ENCODE peak calls at places on chromosomes 5 and 9, in eight cellular contexts. Q is NCI-H774; I is T-helper 17 cell; L is A549; P is left colon; H is KG1; S is left ventricle myocardium inferior; M is CD8-positive, alpha-beta memory T cell. X is an unnamed sample.

GRCh38 chr9:34636791-34637355 is 714 bp downstream of the SIGMAR1 start:
- DNase-seq in Q (no peak), I (no peak), L (peak), P (peak), H (no peak), S (no peak), M (no peak), X (no peak)

GRCh38 chr5:106399381-106399780 is 1271.4 kb downstream of the EFNA5 start:
- DNase-seq in Q (no peak), I (no peak), L (no peak), P (no peak), H (no peak), S (no peak), M (no peak), X (no peak)

GRCh38 chr9:35844628-35845301 is 15.7 kb downstream of the TMEM8B start:
- DNase-seq in Q (no peak), I (no peak), L (no peak), P (peak), H (peak), S (no peak), M (peak), X (no peak)

GRCh38 chr5:14075937-14076336 is 67.2 kb upstream of the TRIO start:
- DNase-seq in Q (no peak), I (no peak), L (no peak), P (no peak), H (no peak), S (no peak), M (no peak), X (no peak)

GRCh38 chr9:6096821-6097220 is 81.4 kb upstream of the RANBP6 start:
- DNase-seq in Q (no peak), I (no peak), L (no peak), P (no peak), H (no peak), S (no peak), M (no peak), X (no peak)

GRCh38 chr9:95494416-95495371 is 22.1 kb downstream of the PTCH1 start:
- DNase-seq in Q (peak), I (peak), L (no peak), P (peak), H (no peak), S (no peak), M (peak), X (peak)

GRCh38 chr5:65856520-65856919 is 69.9 kb upstream of the ERBIN start:
- DNase-seq in Q (no peak), I (no peak), L (no peak), P (no peak), H (no peak), S (no peak), M (no peak), X (no peak)

GRCh38 chr5:173997331-173997730 is 8.4 kb downstream of the C5orf47 start:
- DNase-seq in Q (no peak), I (no peak), L (no peak), P (no peak), H (no peak), S (no peak), M (no peak), X (no peak)

GRCh38 chr9:114372971-114373591 is 14.7 kb downstream of the AKNA start:
- DNase-seq in Q (no peak), I (peak), L (no peak), P (peak), H (peak), S (peak), M (peak), X (peak)

GRCh38 chr5:69230181-69230580 is 4.5 kb upstream of the CDK7 start:
- DNase-seq in Q (no peak), I (no peak), L (no peak), P (no peak), H (no peak), S (no peak), M (no peak), X (no peak)

GRCh38 chr5:143177263-143177994 is 226.1 kb downstream of the NR3C1 start:
- DNase-seq in Q (peak), I (no peak), L (peak), P (no peak), H (no peak), S (no peak), M (no peak), X (no peak)

GRCh38 chr5:103117471-103117991 is 2.4 kb downstream of the GIN1 start:
- DNase-seq in Q (no peak), I (no peak), L (no peak), P (no peak), H (no peak), S (no peak), M (no peak), X (no peak)

GRCh38 chr5:1655496-1656270 is 131.9 kb upstream of the LPCAT1 start:
- DNase-seq in Q (no peak), I (no peak), L (no peak), P (no peak), H (no peak), S (peak), M (no peak), X (no peak)

GRCh38 chr9:126155756-126156664 is 170.6 kb upstream of the MVB12B start:
- DNase-seq in Q (no peak), I (no peak), L (no peak), P (no peak), H (no peak), S (no peak), M (no peak), X (peak)

GRCh38 chr9:86282979-86283535 is 719 bp upstream of the ISCA1 start:
- DNase-seq in Q (no peak), I (no peak), L (peak), P (no peak), H (no peak), S (no peak), M (no peak), X (no peak)

GRCh38 chr5:141524604-141525597 is 36.0 kb downstream of the PCDHGC5 start:
- DNase-seq in Q (peak), I (peak), L (peak), P (peak), H (no peak), S (peak), M (peak), X (peak)

GRCh38 chr5:102865510-102866314 is 110.6 kb downstream of the PAM start:
- DNase-seq in Q (peak), I (no peak), L (peak), P (peak), H (no peak), S (peak), M (peak), X (peak)

GRCh38 chr9:36399980-36400331 is at the start of gene RNF38:
- DNase-seq in Q (no peak), I (peak), L (no peak), P (no peak), H (no peak), S (no peak), M (peak), X (no peak)

GRCh38 chr9:76355886-76356285 is 38.3 kb downstream of the RFK start:
- DNase-seq in Q (no peak), I (no peak), L (no peak), P (no peak), H (no peak), S (no peak), M (no peak), X (no peak)

GRCh38 chr9:112631313-112631712 is 86.6 kb downstream of the INIP start:
- DNase-seq in Q (no peak), I (no peak), L (no peak), P (no peak), H (no peak), S (no peak), M (no peak), X (no peak)

GRCh38 chr5:132138260-132138659 is 64.7 kb downstream of the CSF2 start:
- DNase-seq in Q (no peak), I (no peak), L (no peak), P (no peak), H (no peak), S (no peak), M (no peak), X (no peak)

GRCh38 chr5:78816143-78816765 is 167.7 kb upstream of the LHFPL2 start:
- DNase-seq in Q (no peak), I (no peak), L (no peak), P (no peak), H (no peak), S (no peak), M (no peak), X (no peak)

GRCh38 chr9:135662758-135663450 is at the start of gene LCN9:
- DNase-seq in Q (no peak), I (no peak), L (no peak), P (no peak), H (no peak), S (no peak), M (no peak), X (no peak)

GRCh38 chr5:458547-459353 is 15.8 kb downstream of the EXOC3 start:
- DNase-seq in Q (no peak), I (no peak), L (peak), P (peak), H (no peak), S (peak), M (no peak), X (no peak)

GRCh38 chr9:114004221-114004716 is 73.8 kb downstream of the AMBP start:
- DNase-seq in Q (no peak), I (no peak), L (no peak), P (peak), H (no peak), S (peak), M (no peak), X (no peak)

GRCh38 chr9:82729991-82730390 is 333.0 kb downstream of the RASEF start:
- DNase-seq in Q (no peak), I (no peak), L (no peak), P (no peak), H (no peak), S (no peak), M (no peak), X (no peak)

GRCh38 chr9:15498246-15499018 is 12.3 kb downstream of the PSIP1 start:
- DNase-seq in Q (no peak), I (no peak), L (no peak), P (no peak), H (no peak), S (no peak), M (no peak), X (no peak)

GRCh38 chr9:120532475-120532874 is 47.5 kb downstream of the CDK5RAP2 start:
- DNase-seq in Q (no peak), I (no peak), L (peak), P (peak), H (no peak), S (peak), M (no peak), X (no peak)

GRCh38 chr5:57863661-57864060 is 381.1 kb upstream of the ACTBL2 start:
- DNase-seq in Q (no peak), I (no peak), L (no peak), P (no peak), H (no peak), S (no peak), M (no peak), X (no peak)

GRCh38 chr5:52657231-52657645 is 130.5 kb upstream of the ITGA1 start:
- DNase-seq in Q (peak), I (no peak), L (peak), P (no peak), H (no peak), S (no peak), M (peak), X (no peak)

GRCh38 chr5:134647750-134648424 is 698 bp upstream of the SEC24A start:
- DNase-seq in Q (no peak), I (no peak), L (no peak), P (no peak), H (no peak), S (no peak), M (peak), X (no peak)

GRCh38 chr5:57499262-57500050 is 16.8 kb upstream of the ACTBL2 start:
- DNase-seq in Q (peak), I (no peak), L (peak), P (no peak), H (peak), S (no peak), M (no peak), X (no peak)

GRCh38 chr5:73939535-73939934 is 313.5 kb downstream of the ARHGEF28 start:
- DNase-seq in Q (no peak), I (no peak), L (no peak), P (no peak), H (no peak), S (no peak), M (no peak), X (no peak)

GRCh38 chr5:6719896-6720560 is 6.8 kb downstream of the TENT4A start:
- DNase-seq in Q (no peak), I (no peak), L (no peak), P (no peak), H (no peak), S (no peak), M (no peak), X (no peak)

GRCh38 chr5:60958088-60958487 is 13.1 kb downstream of the NDUFAF2 start:
- DNase-seq in Q (no peak), I (no peak), L (no peak), P (no peak), H (no peak), S (no peak), M (no peak), X (no peak)

GRCh38 chr5:138963763-138964371 is 88.7 kb upstream of the LRRTM2 start:
- DNase-seq in Q (no peak), I (no peak), L (no peak), P (no peak), H (no peak), S (no peak), M (no peak), X (no peak)

GRCh38 chr5:157026789-157027424 is 32.0 kb downstream of the HAVCR1 start:
- DNase-seq in Q (no peak), I (no peak), L (peak), P (no peak), H (no peak), S (no peak), M (no peak), X (no peak)

GRCh38 chr5:68319316-68320093 is 103.9 kb downstream of the PIK3R1 start:
- DNase-seq in Q (no peak), I (no peak), L (peak), P (no peak), H (no peak), S (no peak), M (no peak), X (no peak)

GRCh38 chr5:25190521-25191000 is 545.8 kb upstream of the CDH10 start:
- DNase-seq in Q (no peak), I (no peak), L (no peak), P (no peak), H (no peak), S (no peak), M (no peak), X (no peak)